ENCODE peak calls at places on chromosome 21, in five cellular contexts. F, D, L, R and W are unnamed samples.

GRCh38 chr21:20856926-20857325 is 141.3 kb upstream of the NCAM2 start:
- DNase-seq in R (no peak), D (no peak), F (peak; percentile 33), L (no peak), W (no peak)

GRCh38 chr21:36909423-36909822 is 57.0 kb downstream of the HLCS start:
- DNase-seq in F (no peak), L (no peak), D (no peak), R (no peak), W (no peak)

GRCh38 chr21:14054682-14055081 is 156.1 kb downstream of the LIPI start:
- DNase-seq in F (no peak), R (peak; percentile 7), L (no peak), D (no peak), W (peak; percentile 24)

GRCh38 chr21:36706482-36706852 is 7.6 kb downstream of the SIM2 start:
- DNase-seq in R (no peak), F (no peak), L (peak; percentile 5), D (no peak), W (no peak)

GRCh38 chr21:42630626-42631025 is 22.8 kb upstream of the PDE9A start:
- DNase-seq in R (no peak), D (no peak), F (no peak), L (peak; percentile 25), W (no peak)

GRCh38 chr21:30329203-30329868 is 8.2 kb downstream of the KRTAP27-1 start:
- DNase-seq in R (no peak), D (peak; percentile 83), F (no peak), L (no peak), W (peak; percentile 10)

GRCh38 chr21:46078322-46078981 is 19.5 kb upstream of the COL6A2 start:
- DNase-seq in R (no peak), D (no peak), L (peak; percentile 31), F (no peak), W (no peak)

GRCh38 chr21:25911730-25912401 is 177.1 kb downstream of the GABPA start:
- DNase-seq in R (no peak), L (peak; percentile 56), F (no peak), D (no peak), W (peak; percentile 51)

GRCh38 chr21:37751268-37751975 is 164.8 kb downstream of the KCNJ6 start:
- DNase-seq in R (peak; percentile 68), D (no peak), F (peak; percentile 42), L (no peak), W (no peak)

GRCh38 chr21:22965455-22966125 is 1967.4 kb downstream of the NCAM2 start:
- DNase-seq in L (no peak), D (no peak), F (peak; percentile 87), R (no peak), W (no peak)

GRCh38 chr21:8997011-8997440 is 1524.4 kb upstream of the TPTE start:
- DNase-seq in D (no peak), L (no peak), F (no peak), R (peak; percentile 78), W (no peak)

GRCh38 chr21:45973475-45974072 is 8.0 kb upstream of the COL6A1 start:
- DNase-seq in R (peak; percentile 49), F (peak; percentile 89), L (peak; percentile 86), D (peak; percentile 24), W (peak; percentile 93)

GRCh38 chr21:26377111-26377694 is 195.9 kb downstream of the CYYR1 start:
- DNase-seq in L (no peak), R (no peak), D (peak; percentile 42), F (no peak), W (no peak)

GRCh38 chr21:46437096-46437498 is 21.6 kb upstream of the DIP2A start:
- DNase-seq in F (no peak), D (no peak), L (no peak), R (no peak), W (no peak)

GRCh38 chr21:21018841-21019240 is 20.6 kb downstream of the NCAM2 start:
- DNase-seq in L (no peak), R (no peak), D (no peak), F (no peak), W (no peak)

GRCh38 chr21:30044447-30045064 is 104.8 kb upstream of the GRIK1 start:
- DNase-seq in R (peak; percentile 1), L (peak; percentile 47), D (peak; percentile 9), F (peak; percentile 18), W (no peak)

GRCh38 chr21:40146201-40146890 is 279.1 kb downstream of the PCP4 start:
- DNase-seq in R (no peak), F (no peak), D (peak; percentile 59), L (no peak), W (no peak)

GRCh38 chr21:25912402-25912746 is 177.6 kb downstream of the GABPA start:
- DNase-seq in L (no peak), F (no peak), R (no peak), D (no peak), W (no peak)

GRCh38 chr21:46116846-46117585 is 19.1 kb downstream of the COL6A2 start:
- DNase-seq in F (no peak), L (peak; percentile 32), D (peak; percentile 48), R (no peak), W (peak; percentile 38)

GRCh38 chr21:27564684-27565280 is 597.9 kb upstream of the ADAMTS5 start:
- DNase-seq in D (peak; percentile 42), F (peak; percentile 65), R (no peak), L (peak; percentile 59), W (peak; percentile 55)

GRCh38 chr21:37374026-37374425 is 7.5 kb downstream of the DYRK1A start:
- DNase-seq in R (no peak), L (no peak), F (no peak), D (no peak), W (no peak)

GRCh38 chr21:42818328-42818749 is 61.0 kb downstream of the WDR4 start:
- DNase-seq in D (peak; percentile 45), R (peak; percentile 52), F (peak; percentile 56), L (peak; percentile 85), W (peak; percentile 52)

GRCh38 chr21:42590431-42591131 is 62.8 kb upstream of the PDE9A start:
- DNase-seq in L (peak; percentile 44), R (no peak), D (no peak), F (peak; percentile 10), W (no peak)

GRCh38 chr21:40165671-40166070 is 298.4 kb downstream of the PCP4 start:
- DNase-seq in D (no peak), L (no peak), F (peak; percentile 63), R (no peak), W (no peak)

GRCh38 chr21:28675265-28676041 is 317.2 kb downstream of the LTN1 start:
- DNase-seq in R (no peak), F (no peak), L (no peak), D (peak; percentile 50), W (peak; percentile 72)

GRCh38 chr21:25759573-25759972 is 24.8 kb downstream of the GABPA start:
- DNase-seq in F (no peak), L (no peak), D (peak; percentile 4), R (no peak), W (no peak)

GRCh38 chr21:30567617-30568016 is 6.5 kb upstream of the KRTAP19-7 start:
- DNase-seq in D (no peak), F (no peak), L (no peak), R (no peak), W (no peak)

GRCh38 chr21:26637346-26637745 is 64.3 kb upstream of the CYYR1 start:
- DNase-seq in D (no peak), R (no peak), L (no peak), F (no peak), W (no peak)

GRCh38 chr21:42674351-42674940 is 21.0 kb downstream of the PDE9A start:
- DNase-seq in D (no peak), R (no peak), L (no peak), F (peak; percentile 91), W (no peak)

GRCh38 chr21:33261635-33262034 is 4.5 kb upstream of the IL10RB start:
- DNase-seq in D (no peak), R (no peak), F (no peak), L (peak; percentile 63), W (no peak)
- H3K36me3 ChIP-seq in D (no peaks in the 10 kb centered on the region), R (peaks cover 23% of the 10 kb centered on the region), F (peaks cover 2% of the 10 kb centered on the region), L (peaks cover 31% of the 10 kb centered on the region), W (peaks cover 4% of the 10 kb centered on the region)

DNA sequence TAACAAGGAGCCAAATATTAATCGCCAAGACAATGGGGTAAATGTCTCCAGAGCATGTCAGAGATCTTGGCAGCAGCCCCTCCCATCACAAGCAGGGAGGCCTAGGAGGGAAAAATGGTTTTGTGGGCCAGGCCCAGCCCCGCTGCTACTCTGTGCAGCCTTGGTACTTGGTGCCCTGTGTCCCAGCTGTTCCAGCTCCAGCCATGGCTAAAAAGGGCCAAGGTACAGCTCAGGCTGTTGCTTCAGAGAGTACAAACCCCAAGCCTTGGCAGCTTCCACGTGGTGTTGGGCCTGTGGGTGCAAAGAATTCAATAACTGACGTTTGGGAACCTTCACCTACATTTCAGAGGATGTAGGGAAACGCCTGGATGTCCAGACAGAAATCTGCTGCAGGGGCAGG is 10.4 kb downstream of the UBE2G2 start:
- DNase-seq in L (no peak), D (no peak), F (no peak), R (no peak), W (no peak)
- H3K36me3 ChIP-seq in L (no peaks in the 10 kb centered on the region), D (no peaks in the 10 kb centered on the region), F (no peaks in the 10 kb centered on the region), R (peaks cover 21% of the 10 kb centered on the region), W (peaks cover 73% of the 10 kb centered on the region)

DNA sequence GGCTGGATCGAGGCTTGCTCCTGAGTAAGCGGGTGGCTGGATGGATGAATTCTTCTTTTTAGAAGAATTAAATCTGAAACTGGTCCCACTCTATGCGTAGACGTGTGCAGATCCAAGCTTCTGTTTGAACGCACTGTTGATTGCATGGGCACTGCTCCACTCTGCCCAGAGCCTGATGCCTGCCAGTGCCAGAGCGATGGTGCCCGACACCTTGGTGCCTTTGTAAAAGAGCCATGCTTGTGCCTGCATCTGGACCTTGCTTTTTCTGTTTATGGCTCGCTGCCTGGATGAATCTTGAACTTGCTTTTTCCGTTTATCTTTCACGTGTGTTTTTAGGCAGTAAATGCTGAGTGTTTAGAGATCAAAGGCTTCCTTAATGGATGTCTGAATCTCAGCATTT is 15.0 kb upstream of the PWP2 start:
- DNase-seq in R (no peak), D (no peak), F (no peak), L (peak; percentile 52), W (no peak)
- H3K36me3 ChIP-seq in R (peaks cover 46% of the 10 kb centered on the region), D (peaks cover 24% of the 10 kb centered on the region), F (peaks cover 4% of the 10 kb centered on the region), L (peaks cover 52% of the 10 kb centered on the region), W (peaks cover 60% of the 10 kb centered on the region)

DNA sequence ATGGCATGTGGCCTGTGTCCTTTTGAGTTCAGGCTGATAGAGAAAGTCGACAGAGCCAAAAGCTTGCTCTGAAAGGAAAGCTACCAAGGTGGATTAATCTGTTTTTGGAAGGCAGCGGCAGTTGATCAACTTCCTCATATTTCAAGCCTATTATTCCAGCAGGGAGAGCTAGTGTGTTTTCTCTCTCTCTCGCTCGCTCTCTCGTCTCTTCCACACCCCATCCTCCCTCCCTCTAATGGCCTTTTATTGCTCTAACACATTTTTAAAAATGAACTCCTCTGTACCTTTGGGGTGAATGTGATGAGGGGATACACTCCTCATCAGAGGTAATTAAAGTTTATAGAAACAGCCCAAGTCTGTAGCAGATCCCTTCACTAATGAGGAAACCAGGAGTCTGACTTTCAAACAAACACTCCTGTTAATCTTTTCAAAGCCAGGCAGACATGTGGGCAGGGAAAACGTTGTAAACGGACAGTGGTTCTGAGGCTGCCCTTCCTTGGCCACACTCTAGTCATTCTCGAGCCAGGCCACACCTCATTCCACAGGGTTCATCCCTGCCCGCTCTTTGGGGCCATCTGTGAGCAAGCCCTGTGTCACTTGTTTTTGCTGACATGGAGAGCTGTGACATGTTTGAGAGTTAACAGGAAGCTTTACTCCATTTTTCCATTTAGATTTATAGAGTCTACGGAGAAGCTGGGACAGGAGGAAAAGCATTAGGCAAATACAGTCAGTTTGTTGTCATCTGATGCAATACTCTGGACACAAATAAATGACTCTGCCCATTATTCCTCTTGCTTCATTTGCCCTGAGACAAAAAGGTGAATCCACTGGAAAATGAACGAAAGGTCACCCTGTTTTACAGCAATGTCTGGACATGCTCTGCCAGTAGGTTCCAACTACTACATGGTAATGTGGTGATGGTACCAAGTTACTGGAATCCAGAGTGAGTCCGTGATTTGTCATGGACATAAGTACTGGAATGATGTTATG is 126.7 kb downstream of the CLIC6 start:
- DNase-seq in D (peak; percentile 85), L (peak; percentile 82), F (no peak), R (peak; percentile 76), W (peak; percentile 64)
- H3K36me3 ChIP-seq in D (peaks cover 63% of the 10 kb centered on the region), L (peaks cover 14% of the 10 kb centered on the region), F (no peaks in the 10 kb centered on the region), R (peaks cover 19% of the 10 kb centered on the region), W (peaks cover 78% of the 10 kb centered on the region)